ENCODE peak calls at places on chromosome 20, in five cellular contexts. K is astrocyte of the cerebellum, T is IMR-90, I is endothelial cell of umbilical vein, D is H1. W is an unnamed sample.

GRCh38 chr20:34824861-34825529 is 456 bp downstream of the NCOA6 start:
- DNase-seq in I (peak; percentile 58), T (peak; percentile 28), D (peak; percentile 10), K (no peak), W (peak; percentile 31)

GRCh38 chr20:39480644-39481043 is 518.5 kb downstream of the DHX35 start:
- DNase-seq in I (no peak), D (no peak), K (no peak), T (no peak), W (no peak)

GRCh38 chr20:24095753-24096152 is 107.2 kb upstream of the GGTLC1 start:
- DNase-seq in T (no peak), K (no peak), I (no peak), D (no peak), W (no peak)

GRCh38 chr20:46255440-46256104 is 52.7 kb downstream of the CDH22 start:
- DNase-seq in T (no peak), K (no peak), I (peak; percentile 36), D (no peak), W (peak; percentile 58)

GRCh38 chr20:3777726-3778629 is 3.3 kb downstream of the SPEF1 start:
- DNase-seq in D (no peak), T (no peak), I (peak; percentile 39), K (no peak), W (peak; percentile 50)

GRCh38 chr20:51654495-51654894 is 112.0 kb upstream of the NFATC2 start:
- DNase-seq in I (no peak), T (no peak), K (no peak), D (no peak), W (no peak)

GRCh38 chr20:24762791-24763350 is 186.2 kb upstream of the CST7 start:
- DNase-seq in T (no peak), K (no peak), I (no peak), D (no peak), W (no peak)

GRCh38 chr20:2799271-2799670 is 1.2 kb downstream of the CPXM1 start:
- DNase-seq in D (no peak), K (no peak), T (no peak), I (no peak), W (no peak)

GRCh38 chr20:24368253-24368652 is 101.2 kb upstream of the SYNDIG1 start:
- DNase-seq in I (no peak), T (no peak), D (no peak), K (no peak), W (no peak)

GRCh38 chr20:4070323-4071176 is 55.2 kb upstream of the RNF24 start:
- DNase-seq in T (no peak), D (no peak), I (no peak), K (no peak), W (no peak)

GRCh38 chr20:41174373-41174772 is 37.0 kb downstream of the PLCG1 start:
- DNase-seq in K (no peak), I (no peak), T (no peak), D (no peak), W (no peak)

GRCh38 chr20:23652371-23652770 is 14.6 kb upstream of the CST3 start:
- DNase-seq in T (peak; percentile 34), K (no peak), D (no peak), I (no peak), W (no peak)

GRCh38 chr20:37534401-37535157 is 6.9 kb upstream of the BLCAP start:
- DNase-seq in D (no peak), T (peak; percentile 77), K (peak; percentile 73), I (peak; percentile 95), W (peak; percentile 90)

DNA sequence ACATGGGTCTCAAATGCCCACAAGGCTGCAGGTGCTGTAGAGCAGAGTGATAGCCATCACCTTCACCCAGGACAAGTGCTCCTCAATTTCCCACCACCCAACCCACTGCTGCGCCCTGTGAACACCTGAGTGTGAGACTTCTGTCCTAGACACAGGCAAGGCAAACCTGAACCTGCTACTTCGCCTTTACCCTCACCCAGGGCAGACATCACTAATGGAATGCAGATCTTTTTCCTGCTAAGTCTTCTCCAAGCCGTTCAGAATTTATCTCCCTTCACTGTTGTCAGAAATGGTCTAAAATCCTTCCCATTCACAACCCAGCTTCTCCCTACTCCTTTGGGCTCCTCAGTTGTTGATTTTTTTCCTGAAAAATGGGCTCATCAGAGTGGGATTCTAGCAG is 65.9 kb downstream of the PREX1 start:
- DNase-seq in K (no peak), T (no peak), I (no peak), D (no peak), W (no peak)
- H3K4me3 ChIP-seq in K (no peak overlapping the region), T (no peak overlapping the region), I (no peak overlapping the region), D (no peak overlapping the region), W (no peak overlapping the region)

GRCh38 chr20:58531657-58532056 is 16.5 kb upstream of the APCDD1L start:
- DNase-seq in I (no peak), D (no peak), K (no peak), T (no peak), W (no peak)
- TF ChIP-seq CTCF in I (no peak), D (no peak), K (no peak), T (no peak), W (no peak)

DNA sequence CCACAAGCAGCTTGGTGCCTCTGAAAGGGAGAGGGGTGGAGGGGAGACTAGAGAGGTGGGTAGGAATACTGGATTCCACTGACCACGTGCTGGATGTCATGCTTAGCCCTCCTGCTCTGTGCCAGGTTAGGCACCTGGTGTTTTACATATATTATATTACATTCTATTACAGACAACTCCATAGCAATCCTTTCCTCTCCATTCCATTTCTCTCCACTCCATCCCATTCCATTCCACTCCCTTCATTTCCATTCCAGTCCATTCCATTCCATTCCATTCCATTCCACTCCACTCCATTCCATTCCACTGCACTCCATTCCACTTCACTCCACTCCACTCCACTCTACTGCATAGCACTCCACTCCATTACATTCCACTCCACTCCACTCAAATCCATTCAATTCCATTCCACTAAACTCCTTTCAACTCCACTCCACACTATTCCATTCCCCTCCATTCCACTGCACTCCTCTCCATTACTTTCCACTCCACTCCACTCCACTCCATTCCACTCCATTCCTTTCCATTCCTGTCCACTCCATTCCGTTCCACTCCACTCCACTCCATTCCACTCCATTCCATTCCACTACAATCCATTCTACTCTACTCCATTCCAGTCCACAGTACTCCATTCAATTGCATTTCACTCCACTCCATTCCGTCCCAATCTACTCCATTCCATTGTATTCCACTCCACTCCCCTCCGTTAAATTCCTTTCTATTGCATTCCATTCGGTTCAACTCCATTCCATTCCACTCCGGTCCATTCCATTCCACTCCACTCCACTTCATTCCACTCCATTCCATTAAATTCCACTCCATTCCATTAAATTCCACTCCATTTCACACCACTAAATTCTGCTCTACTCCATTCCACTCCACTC is 27.2 kb upstream of the DEFB125 start:
- DNase-seq in K (no peak), D (no peak), T (no peak), I (no peak), W (no peak)
- H3K4me3 ChIP-seq in K (no peak overlapping the region), D (no peak overlapping the region), T (no peak overlapping the region), I (no peak overlapping the region), W (no peak overlapping the region)

GRCh38 chr20:60139663-60140446 is 181.6 kb downstream of the CDH26 start:
- DNase-seq in I (no peak), T (no peak), K (no peak), D (no peak), W (peak; percentile 6)

GRCh38 chr20:60138263-60139127 is 180.3 kb downstream of the CDH26 start:
- DNase-seq in I (no peak), D (no peak), T (peak; percentile 48), K (peak; percentile 5), W (peak; percentile 13)

GRCh38 chr20:60135276-60135675 is 177.1 kb downstream of the CDH26 start:
- DNase-seq in D (no peak), T (no peak), I (no peak), K (no peak), W (no peak)

GRCh38 chr20:60136640-60137411 is 178.6 kb downstream of the CDH26 start:
- DNase-seq in I (no peak), D (no peak), K (no peak), T (no peak), W (no peak)

GRCh38 chr20:60137657-60138245 is 179.5 kb downstream of the CDH26 start:
- DNase-seq in K (no peak), I (no peak), D (peak; percentile 5), T (peak; percentile 24), W (peak; percentile 6)
- TF ChIP-seq CTCF in K (peak; percentile 5), I (no peak), D (peak; percentile 50), T (peak; percentile 52), W (peak; percentile 14)